ENCODE peak calls at places on chromosome 13, in four cellular contexts. I is neuronal stem cell, R is IMR-90, G is mesendoderm. B is an unnamed sample.

GRCh38 chr13:110226051-110226562 is 80.8 kb downstream of the COL4A1 start:
- DNase-seq in G (peak), R (peak), I (no peak), B (peak)

GRCh38 chr13:56700324-56700723 is 440.4 kb upstream of the PRR20A start:
- DNase-seq in I (no peak), G (no peak), R (no peak), B (peak)

GRCh38 chr13:27192896-27193295 is 21.3 kb upstream of the USP12 start:
- DNase-seq in I (no peak), R (no peak), G (no peak), B (no peak)

GRCh38 chr13:48646791-48647190 is 6.9 kb upstream of the CYSLTR2 start:
- DNase-seq in I (no peak), G (no peak), R (no peak), B (peak)

GRCh38 chr13:59747529-59747928 is 416.2 kb downstream of the DIAPH3 start:
- DNase-seq in I (no peak), G (peak), R (no peak), B (no peak)

GRCh38 chr13:44618326-44618725 is 42.2 kb upstream of the TSC22D1 start:
- DNase-seq in G (no peak), R (peak), I (no peak), B (no peak)

GRCh38 chr13:101624981-101625380 is 172.5 kb downstream of the ITGBL1 start:
- DNase-seq in G (no peak), I (no peak), R (no peak), B (peak)

GRCh38 chr13:108566413-108567170 is 62.8 kb upstream of the MYO16 start:
- DNase-seq in R (no peak), G (peak), I (no peak), B (no peak)

GRCh38 chr13:80040219-80040976 is 300.5 kb downstream of the SPRY2 start:
- DNase-seq in R (peak), I (no peak), G (no peak), B (peak)

GRCh38 chr13:43057653-43058317 is 34.4 kb downstream of the DNAJC15 start:
- DNase-seq in R (no peak), I (no peak), G (peak), B (peak)

GRCh38 chr13:106423530-106423929 is 111.9 kb downstream of the EFNB2 start:
- DNase-seq in I (peak), R (no peak), G (peak), B (peak)

GRCh38 chr13:109213714-109214113 is 572.7 kb downstream of the IRS2 start:
- DNase-seq in G (no peak), I (no peak), R (no peak), B (no peak)

GRCh38 chr13:107680115-107680514 is 535.2 kb downstream of the LIG4 start:
- DNase-seq in I (no peak), R (peak), G (peak), B (no peak)

GRCh38 chr13:92963029-92963428 is 263.6 kb upstream of the GPC6 start:
- DNase-seq in I (no peak), G (no peak), R (peak), B (no peak)

GRCh38 chr13:97004886-97005285 is 10.6 kb upstream of the OXGR1 start:
- DNase-seq in R (no peak), G (no peak), I (no peak), B (no peak)

GRCh38 chr13:97004096-97004876 is 10.0 kb upstream of the OXGR1 start:
- DNase-seq in R (peak), G (peak), I (no peak), B (peak)

GRCh38 chr13:97003071-97003470 is 8.8 kb upstream of the OXGR1 start:
- DNase-seq in G (no peak), I (no peak), R (no peak), B (peak)

GRCh38 chr13:97002581-97002980 is 8.3 kb upstream of the OXGR1 start:
- DNase-seq in R (no peak), G (no peak), I (no peak), B (peak)

GRCh38 chr13:97005631-97006262 is 11.5 kb upstream of the OXGR1 start:
- DNase-seq in I (no peak), G (no peak), R (peak), B (peak)
- H3K18ac ChIP-seq in I (no peak), G (no peak), R (peak), B (peak)

GRCh38 chr13:41802684-41803554 is 158.0 kb downstream of the VWA8 start:
- DNase-seq in G (peak), I (no peak), R (peak), B (peak)
- H2BK120ac ChIP-seq in G (no peak), I (no peak), R (peak), B (no peak)

GRCh38 chr13:114102521-114103288 is 29.7 kb downstream of the RASA3 start:
- DNase-seq in G (no peak), I (no peak), R (no peak), B (no peak)

GRCh38 chr13:114100446-114101320 is 31.7 kb downstream of the RASA3 start:
- DNase-seq in R (no peak), G (no peak), I (no peak), B (no peak)

GRCh38 chr13:114099918-114100445 is 32.4 kb downstream of the RASA3 start:
- DNase-seq in R (peak), I (no peak), G (peak), B (peak)

GRCh38 chr13:114101831-114102520 is 30.4 kb downstream of the RASA3 start:
- DNase-seq in I (no peak), R (no peak), G (no peak), B (no peak)

DNA sequence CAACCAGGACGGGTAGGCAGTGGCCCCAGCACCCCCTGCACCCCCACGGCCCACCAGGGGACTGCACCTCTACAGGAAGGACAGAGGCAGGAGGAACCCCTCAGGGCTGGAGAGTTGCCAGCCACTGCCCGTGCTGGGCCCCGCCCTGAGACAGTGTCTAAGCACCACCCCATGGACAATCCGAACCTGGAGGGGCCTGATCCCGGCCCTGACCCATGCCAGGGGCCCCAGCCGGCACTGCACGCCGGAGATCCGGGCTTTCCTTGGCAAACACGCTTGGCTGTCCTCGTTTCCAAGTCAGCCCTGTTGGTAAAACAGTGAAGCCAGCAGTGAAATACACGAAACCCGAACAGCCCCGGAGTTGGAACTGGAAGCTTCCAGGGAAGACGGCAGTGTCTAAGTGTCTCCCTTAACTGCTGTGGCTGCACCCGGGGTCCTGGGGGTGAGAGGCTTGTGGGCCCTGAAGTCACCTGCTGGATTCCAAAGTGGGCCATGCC is 31.1 kb downstream of the RASA3 start:
- DNase-seq in R (no peak), I (no peak), G (no peak), B (no peak)
- H3K4ac ChIP-seq in R (peak), I (no peak), G (no peak), B (no peak)

DNA sequence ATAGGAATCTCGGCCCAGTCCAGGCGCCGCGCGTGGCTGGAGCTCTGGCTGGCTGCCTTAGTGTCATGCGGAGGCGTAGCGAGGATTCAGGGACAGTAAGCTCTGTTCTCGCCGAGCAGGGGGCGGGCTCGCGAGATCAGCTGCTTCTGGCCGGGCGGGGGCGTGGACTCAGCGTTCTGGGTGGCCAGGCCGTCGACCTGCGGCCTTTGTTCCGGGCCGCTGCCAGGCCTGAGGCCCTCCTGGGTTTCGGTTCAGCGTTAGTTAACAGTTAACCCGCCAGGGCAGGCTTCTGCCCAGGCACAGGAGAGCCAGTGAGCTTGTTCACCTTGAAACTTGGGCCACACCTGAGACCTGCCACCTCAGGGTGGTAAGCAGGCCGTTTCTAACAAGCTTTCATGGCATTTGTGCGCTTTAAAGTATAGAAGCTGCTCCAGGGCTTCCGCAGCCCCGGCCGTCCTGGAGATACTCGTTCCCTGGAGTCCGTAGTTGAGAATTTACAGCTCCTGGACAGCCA is 332.2 kb upstream of the SGCG start:
- DNase-seq in I (no peak), R (no peak), G (peak), B (no peak)
- H3K18ac ChIP-seq in I (peak), R (no peak), G (peak), B (peak)

GRCh38 chr13:102814793-102815192 is 15.9 kb downstream of the BIVM start:
- DNase-seq in R (no peak), G (no peak), I (no peak), B (peak)

GRCh38 chr13:102814025-102814607 is 15.2 kb downstream of the BIVM start:
- DNase-seq in R (no peak), G (no peak), I (no peak), B (no peak)

GRCh38 chr13:102816633-102817032 is 17.7 kb downstream of the BIVM start:
- DNase-seq in R (no peak), G (no peak), I (no peak), B (peak)

GRCh38 chr13:102815788-102816187 is 16.9 kb downstream of the BIVM start:
- DNase-seq in I (no peak), G (no peak), R (no peak), B (no peak)

GRCh38 chr13:102812616-102813287 is 13.8 kb downstream of the BIVM start:
- DNase-seq in R (peak), I (no peak), G (peak), B (no peak)
- H2BK120ac ChIP-seq in R (peak), I (no peak), G (no peak), B (no peak)

GRCh38 chr13:30846311-30846710 is 59.8 kb upstream of the MEDAG start:
- DNase-seq in R (peak), I (no peak), G (no peak), B (no peak)

GRCh38 chr13:30845297-30846214 is 60.5 kb upstream of the MEDAG start:
- DNase-seq in I (no peak), R (no peak), G (no peak), B (no peak)

GRCh38 chr13:30847697-30848307 is 58.3 kb upstream of the MEDAG start:
- DNase-seq in R (peak), I (no peak), G (no peak), B (no peak)

GRCh38 chr13:30848332-30849027 is 57.6 kb upstream of the MEDAG start:
- DNase-seq in R (no peak), I (no peak), G (no peak), B (no peak)

DNA sequence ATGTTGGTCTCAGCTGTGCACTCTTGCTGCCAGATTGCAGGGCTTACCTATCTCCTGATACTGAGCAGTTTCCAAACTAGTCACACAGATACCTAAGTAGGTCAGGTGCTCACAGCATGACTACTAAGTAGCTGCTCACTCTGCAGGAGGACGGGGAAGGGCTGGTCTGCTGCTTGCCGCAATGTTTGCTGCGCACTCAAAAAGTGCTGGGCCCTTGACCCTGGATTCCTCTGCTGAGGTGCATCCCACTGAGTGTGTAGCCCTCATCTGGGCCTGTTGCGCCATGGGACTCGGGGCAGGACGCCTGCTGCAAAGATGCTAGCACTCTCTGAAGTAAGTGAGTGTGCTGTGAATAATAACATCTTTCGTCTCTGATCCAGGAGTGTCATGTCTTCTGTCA is 59.2 kb upstream of the MEDAG start:
- DNase-seq in I (no peak), G (no peak), R (no peak), B (peak)
- H3K4ac ChIP-seq in I (peak), G (no peak), R (peak), B (no peak)

GRCh38 chr13:28410096-28410495 is 84.8 kb downstream of the FLT1 start:
- DNase-seq in I (no peak), G (no peak), R (no peak), B (no peak)

GRCh38 chr13:28411859-28412353 is 83.0 kb downstream of the FLT1 start:
- DNase-seq in R (peak), G (no peak), I (no peak), B (no peak)

GRCh38 chr13:28406728-28407266 is 88.1 kb downstream of the FLT1 start:
- DNase-seq in R (no peak), G (peak), I (no peak), B (no peak)

GRCh38 chr13:28409648-28410047 is 85.3 kb downstream of the FLT1 start:
- DNase-seq in G (no peak), I (no peak), R (no peak), B (peak)

GRCh38 chr13:28408235-28408848 is 86.6 kb downstream of the FLT1 start:
- DNase-seq in R (no peak), G (peak), I (no peak), B (peak)
- H3K18ac ChIP-seq in R (no peak), G (no peak), I (no peak), B (no peak)